ENCODE peak calls at places on chromosomes 13 and 19, in eight cellular contexts. G is CD8-positive, alpha-beta T cell; J is OCI-LY7; O is stomach; T is bronchial epithelial cell; B is endodermal cell; D is neural progenitor cell; W is kidney. K is an unnamed sample.
A peak's percentile ranks its signal among the peaks of the same experiment; 100 is the strongest.

GRCh38 chr13:65057986-65058385 is 2172.2 kb downstream of the PCDH9 start:
- DNase-seq in B (no peak), J (no peak), O (no peak), G (no peak), T (no peak), W (no peak), D (no peak), K (no peak)

GRCh38 chr19:41882568-41883462 is at the start of gene ARHGEF1:
- DNase-seq in D (peak; percentile 61), B (peak; percentile 73), T (no peak), G (peak; percentile 68), J (peak; percentile 70), W (peak; percentile 91), O (peak; percentile 62), K (peak; percentile 63)

GRCh38 chr19:16928916-16929315 is 40.1 kb downstream of the F2RL3 start:
- DNase-seq in J (no peak), B (no peak), T (no peak), W (peak; percentile 15), D (no peak), G (no peak), O (no peak), K (no peak)

GRCh38 chr19:46818812-46819211 is 30.4 kb upstream of the SLC1A5 start:
- DNase-seq in G (no peak), T (no peak), O (no peak), D (no peak), J (peak; percentile 29), W (no peak), B (peak; percentile 72), K (no peak)

GRCh38 chr13:37701972-37702371 is 103.4 kb upstream of the POSTN start:
- DNase-seq in G (no peak), B (no peak), O (no peak), T (peak; percentile 78), J (no peak), D (no peak), W (no peak), K (no peak)

GRCh38 chr19:8335343-8336071 is 7.6 kb downstream of the KANK3 start:
- DNase-seq in W (no peak), G (no peak), T (no peak), B (peak; percentile 86), O (no peak), D (no peak), J (no peak), K (no peak)

GRCh38 chr19:35513231-35513974 is at the start of gene DMKN:
- DNase-seq in D (no peak), W (no peak), O (no peak), G (no peak), J (no peak), B (peak; percentile 86), T (peak; percentile 84), K (no peak)

GRCh38 chr13:62337109-62337880 is 921.6 kb upstream of the PCDH20 start:
- DNase-seq in O (no peak), T (no peak), J (peak; percentile 38), W (no peak), D (peak; percentile 63), B (no peak), G (no peak), K (no peak)

GRCh38 chr19:9962623-9963290 is 26.4 kb upstream of the OLFM2 start:
- DNase-seq in G (no peak), W (no peak), O (no peak), J (no peak), B (peak; percentile 69), D (no peak), T (no peak), K (no peak)

GRCh38 chr19:4499318-4499717 is 19.0 kb downstream of the PLIN4 start:
- DNase-seq in G (no peak), B (no peak), D (no peak), J (no peak), W (no peak), T (no peak), O (no peak), K (no peak)

GRCh38 chr19:4501005-4501591 is 17.2 kb downstream of the PLIN4 start:
- DNase-seq in T (no peak), O (no peak), G (no peak), J (no peak), W (no peak), B (no peak), D (no peak), K (no peak)

GRCh38 chr19:4501691-4502090 is 16.6 kb downstream of the PLIN4 start:
- DNase-seq in D (no peak), B (no peak), J (no peak), T (no peak), W (no peak), O (no peak), G (no peak), K (no peak)

GRCh38 chr19:4497770-4498389 is 20.4 kb downstream of the PLIN4 start:
- DNase-seq in B (no peak), D (no peak), O (no peak), G (no peak), T (no peak), W (no peak), J (no peak), K (no peak)

GRCh38 chr19:4499855-4500254 is 18.4 kb downstream of the PLIN4 start:
- DNase-seq in O (no peak), J (no peak), W (no peak), D (no peak), G (no peak), B (no peak), T (no peak), K (no peak)
- H3K36me3 ChIP-seq in O (peaks cover 51% of the 10 kb centered on the region), J (peaks cover 32% of the 10 kb centered on the region), W (peaks cover 2% of the 10 kb centered on the region), D (no peaks in the 10 kb centered on the region), G (peaks cover 5% of the 10 kb centered on the region), B (peaks cover 24% of the 10 kb centered on the region), T (peaks cover 23% of the 10 kb centered on the region), K (peaks cover 8% of the 10 kb centered on the region)

GRCh38 chr19:4688587-4688986 is 18.4 kb upstream of the MYDGF start:
- DNase-seq in W (no peak), J (no peak), T (no peak), D (no peak), B (no peak), G (no peak), O (no peak), K (no peak)

GRCh38 chr19:4691383-4691782 is 21.2 kb upstream of the MYDGF start:
- DNase-seq in D (no peak), O (no peak), T (no peak), J (no peak), W (no peak), G (no peak), B (no peak), K (no peak)

GRCh38 chr19:4689403-4689802 is 19.3 kb upstream of the MYDGF start:
- DNase-seq in O (no peak), W (no peak), J (no peak), T (no peak), D (no peak), B (no peak), G (no peak), K (no peak)

GRCh38 chr19:4692275-4693077 is 22.3 kb upstream of the MYDGF start:
- DNase-seq in D (no peak), W (peak; percentile 77), O (no peak), G (no peak), J (no peak), T (no peak), B (no peak), K (no peak)

DNA sequence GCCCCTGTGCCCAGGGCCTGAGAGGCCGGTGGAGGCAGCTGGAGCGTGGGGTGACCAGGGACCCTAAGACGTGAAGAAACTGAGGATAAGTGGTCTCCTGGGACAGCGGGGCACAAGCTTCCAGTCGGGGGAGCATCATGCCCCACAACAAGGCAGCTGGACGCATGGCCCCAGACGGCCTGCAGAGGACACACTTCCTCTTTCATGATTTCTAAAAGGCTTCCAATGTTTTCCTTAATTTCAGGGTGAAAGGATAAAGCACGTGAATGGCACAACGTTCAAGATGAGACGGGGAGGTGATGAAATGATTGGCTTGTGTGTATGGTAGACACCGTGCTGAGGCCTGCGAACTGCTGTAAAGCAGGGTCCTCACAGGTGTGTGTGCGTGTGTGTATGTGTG is 20.2 kb upstream of the MYDGF start:
- DNase-seq in W (no peak), G (no peak), O (no peak), B (no peak), T (no peak), D (no peak), J (no peak), K (no peak)
- H3K4me3 ChIP-seq in W (no peak overlapping the region), G (no peak overlapping the region), O (no peak overlapping the region), B (no peak overlapping the region), T (no peak overlapping the region), D (no peak overlapping the region), J (no peak overlapping the region), K (no peak overlapping the region)

GRCh38 chr13:111035861-111036260 is 79.2 kb upstream of the ARHGEF7 start:
- DNase-seq in J (no peak), G (no peak), W (no peak), T (no peak), D (no peak), O (no peak), B (no peak), K (no peak)

GRCh38 chr13:111034811-111035210 is 80.3 kb upstream of the ARHGEF7 start:
- DNase-seq in T (peak; percentile 23), B (no peak), J (no peak), D (no peak), O (no peak), W (no peak), G (no peak), K (no peak)

GRCh38 chr13:111031531-111031961 is 83.6 kb upstream of the ARHGEF7 start:
- DNase-seq in W (no peak), J (no peak), G (no peak), O (no peak), D (no peak), B (no peak), T (no peak), K (no peak)

GRCh38 chr13:111036665-111037064 is 78.4 kb upstream of the ARHGEF7 start:
- DNase-seq in J (no peak), O (no peak), T (no peak), D (no peak), W (no peak), B (no peak), G (no peak), K (no peak)

GRCh38 chr13:111033172-111034133 is 81.7 kb upstream of the ARHGEF7 start:
- DNase-seq in G (no peak), W (no peak), T (peak; percentile 29), J (no peak), D (no peak), B (no peak), O (no peak), K (no peak)
- TF ChIP-seq CTCF in G (no peak), W (no peak), T (no peak), J (no peak), D (no peak), B (no peak), O (no peak), K (no peak)

DNA sequence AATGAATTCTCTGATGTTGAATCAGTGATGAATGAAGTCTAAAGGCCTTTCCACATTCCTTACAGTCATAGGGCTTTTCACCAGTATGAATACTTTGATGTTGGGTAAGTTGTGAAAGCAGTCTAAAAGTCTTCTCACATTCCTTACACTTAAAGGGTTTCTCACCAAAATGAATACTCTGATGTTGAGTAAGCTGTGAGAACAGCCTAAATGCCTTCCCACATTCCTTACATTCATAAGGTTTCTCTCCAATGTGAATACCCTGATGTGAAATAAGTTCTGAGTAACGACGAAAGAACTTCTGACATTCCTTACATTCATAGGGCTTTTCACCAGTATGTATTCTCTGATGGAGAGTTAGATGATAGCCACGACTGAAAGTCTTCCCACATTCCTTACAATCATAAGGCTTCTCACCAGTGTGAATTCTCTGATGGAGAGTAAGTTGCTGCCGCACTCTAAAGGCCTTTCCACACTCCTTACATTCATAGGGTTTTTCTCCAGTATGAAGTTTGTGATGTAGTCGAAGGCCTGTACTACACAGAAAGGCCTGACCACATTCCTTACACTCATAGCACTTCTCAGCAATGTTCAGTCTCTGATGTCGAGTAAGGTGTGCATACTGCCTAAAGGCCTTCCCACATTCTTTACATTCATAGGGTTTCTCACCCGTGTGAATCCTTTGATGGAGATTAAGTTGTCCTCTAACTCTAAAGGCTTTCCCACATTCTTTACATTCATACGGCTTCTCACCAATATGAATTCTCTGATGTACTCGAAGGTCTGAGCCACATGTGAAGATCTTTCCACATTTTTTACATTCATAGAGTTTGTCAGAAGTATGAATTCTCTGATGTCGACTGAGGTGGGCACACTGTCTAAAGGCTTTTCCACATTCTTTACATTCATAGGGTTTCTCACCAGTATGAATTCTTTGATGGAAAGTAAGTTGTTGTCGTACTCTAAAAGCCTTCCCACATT is 19.9 kb downstream of the ZFP30 start:
- DNase-seq in T (no peak), O (no peak), W (no peak), J (no peak), G (no peak), D (no peak), B (no peak), K (no peak)
- H3K36me3 ChIP-seq in T (peaks cover 2% of the 10 kb centered on the region), O (peaks cover 38% of the 10 kb centered on the region), W (peaks cover 8% of the 10 kb centered on the region), J (peaks cover 34% of the 10 kb centered on the region), G (peaks cover 8% of the 10 kb centered on the region), D (peaks cover 56% of the 10 kb centered on the region), B (peaks cover 68% of the 10 kb centered on the region), K (no peaks in the 10 kb centered on the region)

K was measured in colonic mucosa.